ENCODE peak calls at places on chromosomes 5 and 9, in five cellular contexts. W is choroid plexus epithelial cell, A is activated B cell treated with CpG ODN at 0.5 μM for 24 hours, O is activated T-cell treated with anti-CD3 and anti-CD28 coated beads for 1 hour, P is colonic mucosa. K is an unnamed sample.

GRCh38 chr5:176639981-176640380 is 7.3 kb upstream of the TSPAN17 start:
- DNase-seq in W (no peak), A (no peak), O (no peak), P (no peak), K (no peak)

GRCh38 chr9:26502311-26502710 is 390.3 kb downstream of the CAAP1 start:
- DNase-seq in W (no peak), A (no peak), O (no peak), P (no peak), K (no peak)

GRCh38 chr5:167639761-167640160 is 651.7 kb upstream of the WWC1 start:
- DNase-seq in W (no peak), A (no peak), O (no peak), P (no peak), K (no peak)

GRCh38 chr9:5568868-5569267 is 58.5 kb downstream of the PDCD1LG2 start:
- DNase-seq in W (no peak), A (no peak), O (no peak), P (no peak), K (no peak)

GRCh38 chr5:93304391-93304790 is 276.6 kb downstream of the NR2F1-AS1 start:
- DNase-seq in W (no peak), A (no peak), O (no peak), P (no peak), K (no peak)

GRCh38 chr9:4573176-4573575 is 82.9 kb downstream of the SLC1A1 start:
- DNase-seq in W (no peak), A (no peak), O (no peak), P (no peak), K (no peak)

GRCh38 chr5:80654054-80654390 is 430 bp upstream of the MSH3 start:
- DNase-seq in W (no peak), A (no peak), O (no peak), P (peak), K (no peak)

GRCh38 chr9:129430940-129431693 is 189.8 kb downstream of the C9orf50 start:
- DNase-seq in W (no peak), A (no peak), O (no peak), P (no peak), K (no peak)

GRCh38 chr5:76542887-76543690 is 80.1 kb downstream of the F2RL2 start:
- DNase-seq in W (peak), A (no peak), O (peak), P (no peak), K (no peak)

GRCh38 chr9:89359018-89359417 is 40.7 kb downstream of the SECISBP2 start:
- DNase-seq in W (peak), A (no peak), O (no peak), P (no peak), K (no peak)

GRCh38 chr9:4690144-4690543 is 10.8 kb downstream of the CDC37L1 start:
- DNase-seq in W (no peak), A (no peak), O (no peak), P (no peak), K (no peak)

K was measured in memory B cell.